ENCODE peak calls at places on chromosomes 12 and 14, in six cellular contexts. L, C, W, Y, B and Q are unnamed samples.

GRCh38 chr12:89980236-89980635 is 271.6 kb upstream of the ATP2B1 start:
- DNase-seq in L (no peak), C (no peak), W (no peak), Y (no peak), B (no peak), Q (no peak)

GRCh38 chr14:73712540-73713141 is 1.5 kb downstream of the PNMA1 start:
- DNase-seq in L (no peak), C (no peak), W (peak; percentile 51), Y (peak; percentile 68), B (no peak), Q (no peak)

GRCh38 chr14:31194095-31194494 is 13.5 kb downstream of the HECTD1 start:
- DNase-seq in L (no peak), C (no peak), W (no peak), Y (no peak), B (no peak), Q (no peak)

GRCh38 chr12:30201301-30202160 is 417.8 kb upstream of the TMTC1 start:
- DNase-seq in L (no peak), C (no peak), W (no peak), Y (no peak), B (no peak), Q (no peak)

GRCh38 chr12:58967551-58967950 is 47.2 kb upstream of the LRIG3 start:
- DNase-seq in L (no peak), C (no peak), W (no peak), Y (no peak), B (no peak), Q (no peak)

GRCh38 chr12:75623631-75624118 is 112.3 kb upstream of the KRR1 start:
- DNase-seq in L (peak; percentile 33), C (no peak), W (no peak), Y (no peak), B (no peak), Q (no peak)

GRCh38 chr12:113862570-113863454 is 103.3 kb downstream of the RBM19 start:
- DNase-seq in L (no peak), C (no peak), W (no peak), Y (no peak), B (no peak), Q (peak; percentile 45)

GRCh38 chr12:100675432-100675831 is 101.9 kb downstream of the GAS2L3 start:
- DNase-seq in L (no peak), C (no peak), W (no peak), Y (no peak), B (no peak), Q (peak; percentile 4)